ENCODE peak calls at places on chromosome 9, in seven cellular contexts. A is psoas muscle, G is astrocyte, L is pancreas, Q is heart right ventricle, S is fibroblast of the aortic adventitia, R is cardiac fibroblast. U is an unnamed sample.

GRCh38 chr9:130111805-130112204 is 58.1 kb downstream of the GPR107 start:
- DNase-seq in A (no peak), G (no peak), L (no peak), Q (no peak), S (no peak), R (no peak), U (no peak)

GRCh38 chr9:16794871-16795639 is 75.4 kb downstream of the BNC2 start:
- DNase-seq in A (peak), G (peak), L (no peak), Q (peak), S (peak), R (peak), U (peak)

GRCh38 chr9:129697956-129698757 is 32.7 kb downstream of the PRRX2 start:
- DNase-seq in A (peak), G (peak), L (peak), Q (peak), S (peak), R (no peak), U (peak)

GRCh38 chr9:89710689-89711088 is 105.9 kb downstream of the GADD45G start:
- DNase-seq in A (no peak), G (peak), L (no peak), Q (no peak), S (no peak), R (peak), U (no peak)

GRCh38 chr9:84701801-84702200 is 32.3 kb downstream of the NTRK2 start:
- DNase-seq in A (no peak), G (no peak), L (no peak), Q (no peak), S (no peak), R (no peak), U (no peak)

GRCh38 chr9:127987103-127987614 is 6.4 kb upstream of the EEIG1 start:
- DNase-seq in A (peak), G (peak), L (peak), Q (peak), S (peak), R (peak), U (peak)

GRCh38 chr9:87322840-87323635 is 174.6 kb upstream of the DAPK1 start:
- DNase-seq in A (no peak), G (no peak), L (no peak), Q (no peak), S (peak), R (peak), U (no peak)

GRCh38 chr9:6771722-6772121 is 13.9 kb downstream of the KDM4C start:
- DNase-seq in A (no peak), G (no peak), L (no peak), Q (no peak), S (no peak), R (no peak), U (no peak)

GRCh38 chr9:2494571-2494970 is 127.0 kb upstream of the VLDLR start:
- DNase-seq in A (no peak), G (peak), L (no peak), Q (no peak), S (peak), R (peak), U (no peak)

GRCh38 chr9:130200038-130200979 is 28.1 kb downstream of the NCS1 start:
- DNase-seq in A (no peak), G (peak), L (no peak), Q (no peak), S (no peak), R (no peak), U (no peak)

GRCh38 chr9:91992636-91993035 is 42.6 kb upstream of the ROR2 start:
- DNase-seq in A (no peak), G (no peak), L (no peak), Q (no peak), S (peak), R (no peak), U (no peak)

GRCh38 chr9:131097259-131097947 is 1.1 kb downstream of the AIF1L start:
- DNase-seq in A (no peak), G (no peak), L (no peak), Q (no peak), S (no peak), R (no peak), U (no peak)

GRCh38 chr9:110048473-110048975 is 159.4 kb downstream of the C9orf152 start:
- DNase-seq in A (peak), G (peak), L (peak), Q (peak), S (peak), R (peak), U (peak)

GRCh38 chr9:93305497-93306020 is 121.6 kb downstream of the WNK2 start:
- DNase-seq in A (peak), G (no peak), L (no peak), Q (peak), S (no peak), R (no peak), U (no peak)

GRCh38 chr9:137286980-137287383 is 9.5 kb downstream of the TOR4A start:
- DNase-seq in A (peak), G (no peak), L (peak), Q (peak), S (peak), R (peak), U (no peak)

GRCh38 chr9:114156658-114157421 is 1.5 kb downstream of the COL27A1 start:
- DNase-seq in A (peak), G (peak), L (peak), Q (peak), S (peak), R (peak), U (peak)

GRCh38 chr9:94772654-94773303 is 46.3 kb downstream of the AOPEP start:
- DNase-seq in A (no peak), G (peak), L (no peak), Q (no peak), S (peak), R (no peak), U (no peak)

GRCh38 chr9:87716141-87716540 is 9.8 kb upstream of the CTSL start:
- DNase-seq in A (no peak), G (no peak), L (no peak), Q (no peak), S (no peak), R (no peak), U (no peak)

GRCh38 chr9:128203842-128204551 is 818 bp downstream of the DNM1 start:
- DNase-seq in A (peak), G (no peak), L (no peak), Q (peak), S (peak), R (peak), U (peak)

GRCh38 chr9:95105519-95106287 is 211.8 kb downstream of the FANCC start:
- DNase-seq in A (no peak), G (no peak), L (no peak), Q (no peak), S (no peak), R (no peak), U (no peak)

GRCh38 chr9:4796988-4797956 is 4.5 kb downstream of the RCL1 start:
- DNase-seq in A (no peak), G (peak), L (no peak), Q (no peak), S (peak), R (peak), U (no peak)

DNA sequence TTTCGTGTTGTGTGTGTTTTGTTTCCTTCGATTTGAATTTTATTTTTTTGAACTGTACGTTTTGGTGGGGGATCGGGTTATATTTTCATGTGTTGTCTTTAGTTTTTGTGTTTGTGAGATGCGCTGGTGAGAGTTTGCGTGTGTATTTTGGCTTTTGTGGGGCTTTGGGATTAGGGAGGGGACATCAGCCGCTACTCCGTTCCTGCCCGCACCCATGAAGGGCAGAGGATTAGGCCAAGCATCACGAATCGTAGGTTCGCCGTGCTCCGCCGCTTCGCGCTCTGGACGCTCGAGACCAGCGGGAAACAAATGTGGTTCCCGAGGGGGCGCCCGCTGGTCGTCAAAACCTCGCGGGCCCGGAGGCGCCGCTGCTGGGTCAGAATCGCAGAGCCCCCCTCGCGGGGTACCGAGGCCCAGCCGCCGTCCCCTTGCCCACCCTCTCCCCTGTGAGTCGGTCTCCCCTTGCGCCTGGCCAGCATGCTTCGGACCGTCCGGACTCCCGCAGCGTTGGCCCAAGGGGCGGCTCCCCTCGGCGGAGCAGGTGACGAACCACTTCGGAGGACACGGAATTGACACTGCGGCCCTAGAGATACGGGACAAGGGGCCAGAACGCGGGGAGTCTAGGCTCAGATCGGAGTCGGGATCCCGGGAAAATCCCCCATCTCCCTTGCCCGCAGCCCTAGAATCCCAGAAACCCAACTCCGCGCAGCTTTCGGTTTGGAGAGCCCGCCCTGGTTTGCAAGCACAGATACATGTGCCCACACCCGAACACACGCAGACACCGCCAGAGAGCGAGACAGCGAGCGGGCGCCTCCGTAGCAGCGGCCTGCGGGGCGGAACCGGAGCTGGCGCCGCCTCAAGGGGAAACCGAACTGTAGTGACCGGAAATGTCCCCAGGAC is 2.4 kb upstream of the PAX5 start:
- DNase-seq in A (no peak), G (no peak), L (peak), Q (peak), S (peak), R (peak), U (no peak)
- TF ChIP-seq CTCF in A (no peak), G (no peak), L (no peak), Q (no peak), S (no peak), R (peak), U (no peak)

GRCh38 chr9:73155389-73155788 is 3.7 kb downstream of the ANXA1 start:
- DNase-seq in A (no peak), G (no peak), L (no peak), Q (no peak), S (no peak), R (no peak), U (no peak)

GRCh38 chr9:73153793-73154227 is 2.1 kb downstream of the ANXA1 start:
- DNase-seq in A (no peak), G (peak), L (no peak), Q (no peak), S (peak), R (peak), U (no peak)

GRCh38 chr9:73154271-73154670 is 2.6 kb downstream of the ANXA1 start:
- DNase-seq in A (no peak), G (no peak), L (no peak), Q (no peak), S (no peak), R (no peak), U (no peak)

GRCh38 chr9:73155968-73156592 is 4.4 kb downstream of the ANXA1 start:
- DNase-seq in A (no peak), G (no peak), L (no peak), Q (no peak), S (no peak), R (no peak), U (no peak)

GRCh38 chr9:73154760-73155159 is 3.1 kb downstream of the ANXA1 start:
- DNase-seq in A (no peak), G (no peak), L (no peak), Q (no peak), S (no peak), R (no peak), U (no peak)
- H3K4me3 ChIP-seq in A (peak), G (peak), L (no peak), Q (no peak), S (peak), R (no peak), U (peak)

DNA sequence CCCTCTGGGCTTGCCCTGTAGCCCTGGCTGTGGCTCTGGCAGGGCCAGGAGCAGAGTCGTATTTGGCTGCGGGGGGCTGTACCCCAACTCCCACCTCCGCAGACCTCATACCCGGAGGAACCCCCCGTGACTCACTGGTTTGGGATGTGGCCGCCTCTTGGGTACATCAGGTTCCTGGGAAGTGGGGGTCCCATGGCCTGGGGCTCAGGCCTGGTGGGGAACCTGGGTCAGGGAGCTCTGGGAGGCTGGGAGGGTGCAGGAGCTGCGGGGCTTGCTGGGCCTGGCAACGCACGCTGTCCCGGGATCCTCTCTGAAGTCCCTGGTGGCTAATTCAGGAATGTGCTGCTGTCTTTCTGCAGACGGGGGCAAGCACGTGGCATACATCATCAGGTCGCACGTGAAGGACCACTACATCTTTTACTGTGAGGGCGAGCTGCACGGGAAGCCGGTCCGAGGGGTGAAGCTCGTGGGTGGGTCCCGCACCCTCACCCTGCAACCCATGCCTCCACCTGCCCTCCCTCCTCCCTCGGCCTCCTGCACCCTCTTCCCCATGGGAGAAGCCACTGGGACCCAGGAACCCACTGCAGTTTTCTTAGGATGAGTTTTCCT is 2.4 kb downstream of the LCN1 start:
- DNase-seq in A (no peak), G (no peak), L (no peak), Q (no peak), S (no peak), R (no peak), U (no peak)
- TF ChIP-seq CTCF in A (no peak), G (no peak), L (no peak), Q (no peak), S (no peak), R (no peak), U (no peak)

DNA sequence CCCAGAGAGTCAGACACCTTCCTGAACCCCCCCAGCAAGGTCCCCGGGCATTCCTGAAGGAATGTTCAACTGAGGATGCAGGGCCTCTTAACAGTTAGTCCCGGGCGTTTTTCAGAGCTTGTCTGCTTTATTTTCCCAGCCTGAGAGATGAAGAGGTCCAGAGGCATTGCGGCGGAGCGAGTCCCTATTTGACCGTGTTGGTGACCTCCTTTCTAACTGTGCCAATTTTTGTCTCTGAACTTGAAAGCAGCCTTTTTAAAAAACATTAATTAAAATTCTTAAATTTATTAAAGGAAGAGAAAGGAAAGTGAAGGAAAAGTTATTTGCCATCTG is 433 bp upstream of the PTAR1 start:
- DNase-seq in A (no peak), G (no peak), L (no peak), Q (no peak), S (no peak), R (no peak), U (no peak)
- H3K4me3 ChIP-seq in A (peak), G (peak), L (peak), Q (peak), S (peak), R (peak), U (peak)

GRCh38 chr9:107488400-107489143 is 997 bp downstream of the KLF4 start:
- DNase-seq in A (peak), G (peak), L (peak), Q (peak), S (peak), R (peak), U (peak)
- TF ChIP-seq CTCF in A (no peak), G (no peak), L (no peak), Q (no peak), S (no peak), R (no peak), U (no peak)

GRCh38 chr9:71977003-71977402 is 65.6 kb downstream of the C9orf85 start:
- DNase-seq in A (no peak), G (no peak), L (no peak), Q (no peak), S (no peak), R (no peak), U (no peak)
- H3K4me3 ChIP-seq in A (no peak), G (no peak), L (no peak), Q (no peak), S (no peak), R (no peak), U (no peak)

GRCh38 chr9:72753261-72753893 is 199.5 kb downstream of the ALDH1A1 start:
- DNase-seq in A (no peak), G (peak), L (no peak), Q (no peak), S (peak), R (peak), U (no peak)
- TF ChIP-seq CTCF in A (peak), G (peak), L (no peak), Q (peak), S (peak), R (peak), U (peak)

DNA sequence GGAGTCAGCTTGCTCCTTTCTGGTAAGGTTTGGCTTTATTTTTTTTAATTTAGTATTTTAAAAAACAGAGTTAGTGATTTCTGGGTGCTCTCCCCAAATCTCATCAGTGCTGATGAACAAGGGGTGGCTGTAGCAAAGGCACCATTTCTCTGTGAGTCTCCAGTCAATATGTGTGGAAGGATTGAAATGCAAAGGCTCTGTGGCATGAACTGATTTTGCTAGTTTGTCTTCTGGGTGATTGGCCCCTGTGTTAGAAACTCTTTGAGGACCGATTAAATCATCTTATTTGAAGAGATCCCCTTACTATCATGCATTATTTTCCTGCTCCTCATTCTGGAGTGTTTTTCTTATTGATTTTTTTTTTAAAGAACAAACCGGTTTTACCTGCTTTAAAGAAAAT is 596 bp downstream of the TEK start:
- DNase-seq in A (no peak), G (no peak), L (no peak), Q (no peak), S (no peak), R (peak), U (no peak)
- H3K4me3 ChIP-seq in A (peak), G (peak), L (no peak), Q (peak), S (peak), R (peak), U (peak)